ENCODE peak calls at places on chromosomes 11 and 22, in eight cellular contexts. B is tibial artery, G is pancreas, V is IMR-90, P is PC-3, U is thyroid gland, L is body of pancreas, M is MM.1S. C is an unnamed sample. For H3K36me3, the result is how much of the 10 kb centered on the place peaks cover.

GRCh38 chr11:2290351-2290841 is 11.3 kb downstream of the C11orf21 start:
- DNase-seq in B (no peak), U (peak), G (peak), V (no peak), M (no peak), P (peak), L (peak), C (no peak)

GRCh38 chr11:76190376-76190775 is 15.9 kb downstream of the WNT11 start:
- DNase-seq in V (peak), G (no peak), L (no peak), U (no peak), P (no peak), M (no peak), B (no peak), C (no peak)

GRCh38 chr11:134228625-134229024 is 4.2 kb downstream of the VPS26B start:
- DNase-seq in P (no peak), M (peak), V (no peak), L (no peak), B (no peak), U (no peak), G (no peak), C (no peak)

GRCh38 chr11:3180869-3181268 is 15.8 kb upstream of the OSBPL5 start:
- DNase-seq in L (no peak), G (no peak), M (no peak), V (no peak), B (peak), U (no peak), P (no peak), C (no peak)

GRCh38 chr11:107740256-107740655 is 28.4 kb upstream of the SLN start:
- DNase-seq in L (no peak), M (no peak), U (no peak), V (no peak), G (no peak), P (no peak), B (no peak), C (no peak)

GRCh38 chr11:11843642-11844041 is 1.9 kb downstream of the USP47 start:
- DNase-seq in P (no peak), U (no peak), L (no peak), G (no peak), V (no peak), B (no peak), M (no peak), C (no peak)

GRCh38 chr11:110327508-110327907 is 31.1 kb upstream of the RDX start:
- DNase-seq in M (no peak), P (no peak), U (no peak), B (no peak), L (no peak), V (no peak), G (no peak), C (no peak)

GRCh38 chr11:1327064-1327460 is 17.6 kb upstream of the TOLLIP start:
- DNase-seq in M (no peak), B (no peak), U (no peak), P (no peak), V (peak), L (no peak), G (peak), C (no peak)

GRCh38 chr22:39352301-39352867 is 2.6 kb downstream of the SYNGR1 start:
- DNase-seq in P (no peak), V (no peak), U (no peak), M (no peak), L (no peak), B (no peak), G (no peak), C (no peak)

DNA sequence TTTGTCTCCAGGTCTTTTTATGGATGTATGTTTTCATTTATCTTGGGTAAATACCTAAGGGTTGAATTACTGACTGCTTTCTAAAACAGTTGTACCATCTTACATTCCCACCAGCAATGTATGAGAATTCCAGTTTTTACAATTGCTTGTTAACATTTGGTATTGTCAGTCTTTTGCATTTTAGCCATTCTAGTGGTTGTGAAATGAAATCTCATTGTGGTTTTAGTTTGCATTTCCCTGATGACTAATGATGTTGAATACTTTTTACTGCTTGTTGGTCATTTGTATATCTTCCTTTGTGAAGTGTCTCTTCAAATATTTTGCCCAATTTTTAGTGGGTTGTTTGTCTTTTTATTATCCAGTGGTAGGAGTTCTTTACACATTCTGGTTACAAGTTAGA is 92.8 kb downstream of the ARFGAP2 start:
- DNase-seq in V (peak), B (no peak), G (no peak), U (no peak), P (peak), L (no peak), M (no peak), C (no peak)
- TF ChIP-seq CTCF in V (no peak), B (no peak), G (no peak), U (no peak), P (no peak), L (no peak), M (no peak), C (no peak)

GRCh38 chr11:45934580-45935318 is 12.3 kb downstream of the LARGE2 start:
- DNase-seq in G (peak), B (no peak), P (no peak), M (no peak), U (no peak), L (peak), V (no peak), C (no peak)

GRCh38 chr11:45939836-45940235 is 17.4 kb downstream of the LARGE2 start:
- DNase-seq in G (no peak), V (peak), M (no peak), P (no peak), U (no peak), B (no peak), L (no peak), C (no peak)

GRCh38 chr11:45935349-45936064 is 13.1 kb downstream of the LARGE2 start:
- DNase-seq in M (no peak), B (no peak), P (no peak), V (no peak), L (no peak), U (no peak), G (no peak), C (no peak)

GRCh38 chr11:45936655-45937054 is 14.2 kb downstream of the LARGE2 start:
- DNase-seq in M (no peak), P (no peak), U (no peak), V (no peak), B (no peak), G (no peak), L (no peak), C (no peak)

GRCh38 chr11:45937916-45938315 is 15.5 kb downstream of the LARGE2 start:
- DNase-seq in V (no peak), G (no peak), U (no peak), P (no peak), B (no peak), L (no peak), M (no peak), C (no peak)
- H3K36me3 ChIP-seq in V (under half), G (under half), U (under half), P (under half), B (half or more), L (under half), M (under half), C (under half)

GRCh38 chr11:94821439-94821838 is 53.3 kb downstream of the AMOTL1 start:
- DNase-seq in U (no peak), B (no peak), P (no peak), L (no peak), G (no peak), M (no peak), V (no peak), C (no peak)
- TF ChIP-seq CTCF in U (no peak), B (no peak), P (no peak), L (no peak), G (no peak), M (no peak), V (no peak), C (no peak)

DNA sequence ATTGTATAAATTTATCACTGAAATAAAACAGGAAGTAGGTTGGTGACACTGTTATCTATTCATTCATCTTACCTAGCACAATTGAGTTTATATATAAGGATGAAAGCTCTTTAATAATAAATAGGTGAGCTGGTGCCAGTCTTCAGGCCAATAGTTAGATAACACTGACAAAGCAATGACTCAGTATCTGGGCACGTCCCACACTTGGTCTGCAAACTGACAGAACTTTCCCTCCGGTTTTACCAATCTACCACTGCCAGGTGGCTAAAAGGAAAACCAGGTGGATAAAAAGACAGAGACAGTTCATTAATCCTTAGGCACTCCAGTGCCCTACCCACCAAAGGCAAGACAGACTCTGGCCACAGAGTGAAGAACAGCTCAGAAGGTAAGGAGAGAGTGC is 17.6 kb downstream of the DDB1 start:
- DNase-seq in M (no peak), G (no peak), V (no peak), P (peak), U (no peak), L (no peak), B (no peak), C (no peak)
- H3K36me3 ChIP-seq in M (under half), G (under half), V (half or more), P (half or more), U (half or more), L (under half), B (half or more), C (half or more)